ENCODE peak calls at places on chromosomes 16 and 17, in ten cellular contexts. J, L, H, Q, Y, X, O, E, C and D are unnamed samples.

GRCh38 chr17:40850287-40850972 is 16.6 kb downstream of the KRT12 start:
- DNase-seq in C (no peak), E (no peak), H (no peak), X (no peak), Q (no peak), Y (no peak), O (no peak), L (no peak), J (no peak), D (no peak)

GRCh38 chr16:22664561-22664997 is 149.4 kb upstream of the HS3ST2 start:
- DNase-seq in E (no peak), J (no peak), Q (no peak), L (no peak), Y (no peak), H (no peak), C (no peak), X (no peak), O (no peak), D (no peak)

GRCh38 chr17:511001-511690 is 158.5 kb upstream of the RPH3AL start:
- DNase-seq in X (no peak), E (no peak), H (no peak), O (no peak), Q (no peak), J (no peak), Y (no peak), C (peak; percentile 85), L (peak; percentile 80), D (no peak)

GRCh38 chr17:39867891-39868553 is at the start of gene ZPBP2:
- DNase-seq in O (peak; percentile 50), Q (no peak), X (no peak), H (no peak), C (no peak), J (no peak), E (peak; percentile 59), L (no peak), Y (peak; percentile 42), D (no peak)

GRCh38 chr16:86682219-86682904 is 104.0 kb downstream of the FOXL1 start:
- DNase-seq in Q (no peak), H (no peak), O (no peak), L (no peak), J (no peak), E (no peak), C (no peak), X (no peak), Y (no peak), D (no peak)

GRCh38 chr17:18904482-18904881 is 46.6 kb downstream of the PRPSAP2 start:
- DNase-seq in Y (no peak), H (no peak), J (no peak), L (no peak), O (no peak), Q (no peak), C (no peak), X (no peak), E (no peak), D (no peak)

GRCh38 chr16:66408181-66409048 is 18.7 kb upstream of the BEAN1 start:
- DNase-seq in Y (no peak), X (peak; percentile 30), E (no peak), Q (peak; percentile 49), O (peak; percentile 26), L (no peak), C (peak; percentile 75), J (peak; percentile 42), H (no peak), D (no peak)

GRCh38 chr17:9557356-9557755 is 18.3 kb downstream of the STX8 start:
- DNase-seq in X (no peak), J (no peak), E (no peak), H (no peak), C (no peak), Y (no peak), L (no peak), Q (no peak), O (no peak), D (no peak)

GRCh38 chr17:59756236-59756818 is 48.9 kb downstream of the VMP1 start:
- DNase-seq in X (no peak), L (peak; percentile 91), J (no peak), H (no peak), E (no peak), C (peak; percentile 72), Q (no peak), O (no peak), Y (no peak), D (no peak)

GRCh38 chr16:90020838-90021382 is 1.7 kb upstream of the DBNDD1 start:
- DNase-seq in E (no peak), Q (peak; percentile 66), J (no peak), C (peak; percentile 52), L (no peak), H (no peak), O (no peak), Y (no peak), X (no peak), D (no peak)

GRCh38 chr16:74829637-74830036 is 55.0 kb upstream of the FA2H start:
- DNase-seq in E (no peak), H (no peak), Y (no peak), J (no peak), Q (no peak), O (no peak), C (no peak), X (no peak), L (no peak), D (no peak)

GRCh38 chr17:48045270-48046001 is 2.7 kb upstream of the NFE2L1 start:
- DNase-seq in H (peak; percentile 72), L (no peak), J (no peak), X (peak; percentile 79), O (no peak), Y (no peak), C (no peak), Q (no peak), E (peak; percentile 37), D (no peak)

GRCh38 chr17:82583720-82584234 is 64.2 kb downstream of the FOXK2 start:
- DNase-seq in C (no peak), L (no peak), Q (no peak), H (no peak), E (peak; percentile 91), Y (no peak), J (no peak), O (no peak), X (no peak), D (no peak)

GRCh38 chr17:75856062-75856681 is 1.0 kb upstream of the WBP2 start:
- DNase-seq in C (no peak), X (no peak), L (no peak), Y (no peak), J (no peak), O (peak; percentile 61), Q (no peak), H (peak; percentile 49), E (no peak), D (no peak)
- TF ChIP-seq CTCF in C (peak; percentile 56), X (no peak), L (no peak), Y (no peak), J (no peak), O (no peak), Q (no peak), H (no peak), E (no peak), D (peak; percentile 31)

GRCh38 chr16:70453117-70453890 is 1.1 kb upstream of the FCSK start:
- DNase-seq in O (no peak), J (no peak), Y (no peak), Q (no peak), C (no peak), X (no peak), H (no peak), L (no peak), E (no peak), D (no peak)

GRCh38 chr16:70453891-70454220 is 539 bp upstream of the FCSK start:
- DNase-seq in Y (no peak), Q (peak; percentile 64), C (no peak), L (no peak), X (peak; percentile 55), J (no peak), O (no peak), E (no peak), H (no peak), D (peak; percentile 34)

GRCh38 chr16:70455910-70456309 is 1.5 kb downstream of the FCSK start:
- DNase-seq in X (no peak), Q (no peak), Y (no peak), C (no peak), J (no peak), O (no peak), E (no peak), L (no peak), H (no peak), D (no peak)

GRCh38 chr16:70457446-70457845 is 3.1 kb downstream of the FCSK start:
- DNase-seq in J (no peak), Y (no peak), X (no peak), H (no peak), E (no peak), O (no peak), C (no peak), L (no peak), Q (no peak), D (no peak)

GRCh38 chr16:70454221-70455034 is at the start of gene FCSK:
- DNase-seq in Q (peak; percentile 91), Y (peak; percentile 59), O (peak; percentile 81), H (peak; percentile 78), L (no peak), J (peak; percentile 61), X (peak; percentile 67), C (no peak), E (peak; percentile 87), D (no peak)
- TF ChIP-seq CTCF in Q (no peak), Y (no peak), O (peak; percentile 8), H (no peak), L (no peak), J (no peak), X (no peak), C (peak; percentile 40), E (no peak), D (peak; percentile 21)

GRCh38 chr16:3879887-3880564 is 487 bp downstream of the CREBBP start:
- DNase-seq in J (peak; percentile 82), L (no peak), C (peak; percentile 32), X (peak; percentile 68), O (peak; percentile 82), H (peak; percentile 82), E (peak; percentile 90), Y (peak; percentile 69), Q (peak; percentile 91), D (no peak)
- TF ChIP-seq CTCF in J (peak; percentile 36), L (no peak), C (no peak), X (no peak), O (peak; percentile 13), H (peak; percentile 32), E (no peak), Y (no peak), Q (no peak), D (peak; percentile 62)

GRCh38 chr17:76078859-76079576 is at the start of gene ZACN:
- DNase-seq in X (no peak), L (no peak), H (no peak), Q (peak; percentile 53), Y (no peak), C (no peak), J (no peak), E (peak; percentile 53), O (no peak), D (no peak)

GRCh38 chr17:76080934-76081287 is 1.9 kb downstream of the ZACN start:
- DNase-seq in C (no peak), L (no peak), H (no peak), Y (no peak), J (no peak), Q (peak; percentile 47), X (no peak), E (no peak), O (no peak), D (no peak)

GRCh38 chr17:76080207-76080933 is 1.4 kb downstream of the ZACN start:
- DNase-seq in O (no peak), Q (peak; percentile 72), L (no peak), C (no peak), E (peak; percentile 57), Y (no peak), H (no peak), J (no peak), X (no peak), D (no peak)

GRCh38 chr17:76081295-76082210 is 2.6 kb downstream of the ZACN start:
- DNase-seq in E (peak; percentile 62), O (no peak), L (no peak), H (no peak), Q (peak; percentile 50), Y (no peak), J (no peak), X (no peak), C (no peak), D (no peak)

GRCh38 chr17:76079577-76080206 is 710 bp downstream of the ZACN start:
- DNase-seq in Q (peak; percentile 80), X (no peak), L (no peak), J (no peak), C (no peak), Y (no peak), E (peak; percentile 40), H (no peak), O (no peak), D (no peak)
- TF ChIP-seq CTCF in Q (no peak), X (no peak), L (peak; percentile 16), J (no peak), C (no peak), Y (no peak), E (no peak), H (no peak), O (no peak), D (no peak)